ENCODE peak calls at places on chromosomes 11 and 22, in nine cellular contexts. One of them, this sample, is unnamed.

GRCh38 chr22:50701076-50701419 is 28.4 kb downstream of the SHANK3 start:
- DNase-seq in GM12878: no peak
- DNase-seq in tibial nerve: no peak
- DNase-seq in sigmoid colon: peak; percentile 62
- DNase-seq in H1: no peak
- DNase-seq in K562: no peak
- DNase-seq in suprapubic skin: peak; percentile 72
- DNase-seq in ovary: peak; percentile 9
- DNase-seq in stomach: no peak
- DNase-seq in this sample: no peak

GRCh38 chr22:50536231-50536630 is 6.4 kb upstream of the TYMP start:
- DNase-seq in H1: no peak
- DNase-seq in K562: no peak
- DNase-seq in tibial nerve: no peak
- DNase-seq in GM12878: no peak
- DNase-seq in ovary: no peak
- DNase-seq in sigmoid colon: no peak
- DNase-seq in stomach: no peak
- DNase-seq in suprapubic skin: no peak
- DNase-seq in this sample: no peak

GRCh38 chr11:23310276-23310675 is 450.0 kb upstream of the CCDC179 start:
- DNase-seq in K562: no peak
- DNase-seq in sigmoid colon: no peak
- DNase-seq in ovary: no peak
- DNase-seq in tibial nerve: no peak
- DNase-seq in stomach: no peak
- DNase-seq in suprapubic skin: no peak
- DNase-seq in H1: no peak
- DNase-seq in GM12878: no peak
- DNase-seq in this sample: no peak

GRCh38 chr11:10807629-10808552 is 835 bp downstream of the EIF4G2 start:
- DNase-seq in tibial nerve: peak; percentile 45
- DNase-seq in ovary: peak; percentile 66
- DNase-seq in H1: no peak
- DNase-seq in GM12878: no peak
- DNase-seq in sigmoid colon: peak; percentile 85
- DNase-seq in K562: peak; percentile 53
- DNase-seq in suprapubic skin: peak; percentile 85
- DNase-seq in stomach: peak; percentile 58
- DNase-seq in this sample: no peak

GRCh38 chr11:79390923-79391322 is 49.9 kb downstream of the TENM4 start:
- DNase-seq in tibial nerve: no peak
- DNase-seq in stomach: no peak
- DNase-seq in H1: no peak
- DNase-seq in sigmoid colon: no peak
- DNase-seq in GM12878: no peak
- DNase-seq in ovary: no peak
- DNase-seq in suprapubic skin: no peak
- DNase-seq in K562: no peak
- DNase-seq in this sample: no peak

GRCh38 chr11:117238221-117238620 is 5.8 kb downstream of the RNF214 start:
- DNase-seq in tibial nerve: no peak
- DNase-seq in GM12878: no peak
- DNase-seq in suprapubic skin: peak; percentile 0
- DNase-seq in ovary: no peak
- DNase-seq in K562: no peak
- DNase-seq in sigmoid colon: no peak
- DNase-seq in stomach: no peak
- DNase-seq in H1: no peak
- DNase-seq in this sample: no peak

GRCh38 chr11:74783241-74783871 is 34.7 kb downstream of the RNF169 start:
- DNase-seq in H1: no peak
- DNase-seq in ovary: no peak
- DNase-seq in K562: no peak
- DNase-seq in stomach: no peak
- DNase-seq in GM12878: peak; percentile 64
- DNase-seq in sigmoid colon: no peak
- DNase-seq in suprapubic skin: no peak
- DNase-seq in tibial nerve: peak; percentile 29
- DNase-seq in this sample: no peak

GRCh38 chr11:66546368-66546965 is at the start of gene ACTN3:
- DNase-seq in suprapubic skin: no peak
- DNase-seq in K562: no peak
- DNase-seq in stomach: no peak
- DNase-seq in H1: peak; percentile 59
- DNase-seq in tibial nerve: peak; percentile 41
- DNase-seq in GM12878: no peak
- DNase-seq in ovary: peak; percentile 46
- DNase-seq in sigmoid colon: peak; percentile 87
- DNase-seq in this sample: no peak

GRCh38 chr22:19811211-19811621 is 43.5 kb downstream of the GNB1L start:
- DNase-seq in GM12878: no peak
- DNase-seq in ovary: peak; percentile 29
- DNase-seq in stomach: no peak
- DNase-seq in suprapubic skin: peak; percentile 56
- DNase-seq in H1: no peak
- DNase-seq in tibial nerve: no peak
- DNase-seq in K562: no peak
- DNase-seq in sigmoid colon: peak; percentile 53
- DNase-seq in this sample: no peak

GRCh38 chr11:31412946-31413345 is 43.3 kb downstream of the DNAJC24 start:
- DNase-seq in GM12878: no peak
- DNase-seq in K562: no peak
- DNase-seq in tibial nerve: no peak
- DNase-seq in ovary: no peak
- DNase-seq in H1: no peak
- DNase-seq in suprapubic skin: no peak
- DNase-seq in sigmoid colon: no peak
- DNase-seq in stomach: no peak
- DNase-seq in this sample: no peak

GRCh38 chr11:119685073-119685746 is 43.8 kb downstream of the NECTIN1 start:
- DNase-seq in H1: no peak
- DNase-seq in tibial nerve: no peak
- DNase-seq in GM12878: no peak
- DNase-seq in ovary: no peak
- DNase-seq in sigmoid colon: no peak
- DNase-seq in stomach: no peak
- DNase-seq in K562: no peak
- DNase-seq in suprapubic skin: no peak
- DNase-seq in this sample: no peak

GRCh38 chr22:50599816-50600454 is 658 bp upstream of the MAPK8IP2 start:
- DNase-seq in sigmoid colon: peak; percentile 72
- DNase-seq in H1: no peak
- DNase-seq in ovary: peak; percentile 79
- DNase-seq in stomach: peak; percentile 59
- DNase-seq in tibial nerve: peak; percentile 33
- DNase-seq in GM12878: no peak
- DNase-seq in suprapubic skin: no peak
- DNase-seq in K562: peak; percentile 58
- DNase-seq in this sample: no peak

GRCh38 chr11:10540546-10540914 is 457 bp downstream of the RNF141 start:
- DNase-seq in K562: peak; percentile 63
- DNase-seq in GM12878: no peak
- DNase-seq in suprapubic skin: no peak
- DNase-seq in sigmoid colon: peak; percentile 75
- DNase-seq in ovary: no peak
- DNase-seq in tibial nerve: peak; percentile 25
- DNase-seq in stomach: peak; percentile 62
- DNase-seq in H1: no peak
- DNase-seq in this sample: no peak

GRCh38 chr11:129247129-129247528 is 55.0 kb upstream of the ARHGAP32 start:
- DNase-seq in H1: no peak
- DNase-seq in GM12878: no peak
- DNase-seq in K562: no peak
- DNase-seq in suprapubic skin: no peak
- DNase-seq in stomach: no peak
- DNase-seq in tibial nerve: no peak
- DNase-seq in ovary: no peak
- DNase-seq in sigmoid colon: no peak
- DNase-seq in this sample: no peak

GRCh38 chr11:60710482-60710881 is 11.1 kb downstream of the MS4A8 start:
- DNase-seq in sigmoid colon: no peak
- DNase-seq in suprapubic skin: no peak
- DNase-seq in tibial nerve: no peak
- DNase-seq in GM12878: no peak
- DNase-seq in stomach: no peak
- DNase-seq in K562: peak; percentile 6
- DNase-seq in ovary: no peak
- DNase-seq in H1: no peak
- DNase-seq in this sample: no peak

GRCh38 chr11:60711316-60711715 is 11.9 kb downstream of the MS4A8 start:
- DNase-seq in sigmoid colon: no peak
- DNase-seq in stomach: no peak
- DNase-seq in K562: no peak
- DNase-seq in tibial nerve: no peak
- DNase-seq in H1: no peak
- DNase-seq in ovary: no peak
- DNase-seq in GM12878: no peak
- DNase-seq in suprapubic skin: no peak
- DNase-seq in this sample: no peak

GRCh38 chr11:60703374-60703773 is 4.0 kb downstream of the MS4A8 start:
- DNase-seq in GM12878: no peak
- DNase-seq in K562: no peak
- DNase-seq in suprapubic skin: no peak
- DNase-seq in H1: no peak
- DNase-seq in sigmoid colon: no peak
- DNase-seq in tibial nerve: no peak
- DNase-seq in ovary: no peak
- DNase-seq in stomach: no peak
- DNase-seq in this sample: peak; percentile 12

GRCh38 chr11:60705895-60706294 is 6.5 kb downstream of the MS4A8 start:
- DNase-seq in stomach: no peak
- DNase-seq in ovary: no peak
- DNase-seq in sigmoid colon: no peak
- DNase-seq in tibial nerve: no peak
- DNase-seq in K562: no peak
- DNase-seq in H1: no peak
- DNase-seq in suprapubic skin: no peak
- DNase-seq in GM12878: no peak
- DNase-seq in this sample: peak; percentile 24

GRCh38 chr11:60706931-60707330 is 7.5 kb downstream of the MS4A8 start:
- DNase-seq in tibial nerve: no peak
- DNase-seq in stomach: no peak
- DNase-seq in sigmoid colon: no peak
- DNase-seq in K562: no peak
- DNase-seq in H1: no peak
- DNase-seq in GM12878: no peak
- DNase-seq in ovary: no peak
- DNase-seq in suprapubic skin: no peak
- DNase-seq in this sample: peak; percentile 91
- H3K4me3 ChIP-seq in tibial nerve: no peak overlapping the region
- H3K4me3 ChIP-seq in stomach: no peak overlapping the region
- H3K4me3 ChIP-seq in sigmoid colon: no peak overlapping the region
- H3K4me3 ChIP-seq in K562: no peak overlapping the region
- H3K4me3 ChIP-seq in H1: no peak overlapping the region
- H3K4me3 ChIP-seq in GM12878: no peak overlapping the region
- H3K4me3 ChIP-seq in ovary: no peak overlapping the region
- H3K4me3 ChIP-seq in suprapubic skin: no peak overlapping the region
- H3K4me3 ChIP-seq in this sample: no peak overlapping the region

GRCh38 chr22:22685586-22685985 is 41.2 kb downstream of the GGTLC2 start:
- DNase-seq in sigmoid colon: peak; percentile 37
- DNase-seq in GM12878: no peak
- DNase-seq in ovary: no peak
- DNase-seq in suprapubic skin: no peak
- DNase-seq in stomach: no peak
- DNase-seq in H1: no peak
- DNase-seq in tibial nerve: no peak
- DNase-seq in K562: no peak
- DNase-seq in this sample: no peak
- H3K27me3 ChIP-seq in sigmoid colon: no peaks in the 10 kb centered on the region
- H3K27me3 ChIP-seq in GM12878: no peaks in the 10 kb centered on the region
- H3K27me3 ChIP-seq in ovary: no peaks in the 10 kb centered on the region
- H3K27me3 ChIP-seq in suprapubic skin: peaks cover 3% of the 10 kb centered on the region
- H3K27me3 ChIP-seq in stomach: no peaks in the 10 kb centered on the region
- H3K27me3 ChIP-seq in H1: peaks cover 29% of the 10 kb centered on the region
- H3K27me3 ChIP-seq in tibial nerve: no peaks in the 10 kb centered on the region
- H3K27me3 ChIP-seq in K562: no peaks in the 10 kb centered on the region
- H3K27me3 ChIP-seq in this sample: no peaks in the 10 kb centered on the region

DNA sequence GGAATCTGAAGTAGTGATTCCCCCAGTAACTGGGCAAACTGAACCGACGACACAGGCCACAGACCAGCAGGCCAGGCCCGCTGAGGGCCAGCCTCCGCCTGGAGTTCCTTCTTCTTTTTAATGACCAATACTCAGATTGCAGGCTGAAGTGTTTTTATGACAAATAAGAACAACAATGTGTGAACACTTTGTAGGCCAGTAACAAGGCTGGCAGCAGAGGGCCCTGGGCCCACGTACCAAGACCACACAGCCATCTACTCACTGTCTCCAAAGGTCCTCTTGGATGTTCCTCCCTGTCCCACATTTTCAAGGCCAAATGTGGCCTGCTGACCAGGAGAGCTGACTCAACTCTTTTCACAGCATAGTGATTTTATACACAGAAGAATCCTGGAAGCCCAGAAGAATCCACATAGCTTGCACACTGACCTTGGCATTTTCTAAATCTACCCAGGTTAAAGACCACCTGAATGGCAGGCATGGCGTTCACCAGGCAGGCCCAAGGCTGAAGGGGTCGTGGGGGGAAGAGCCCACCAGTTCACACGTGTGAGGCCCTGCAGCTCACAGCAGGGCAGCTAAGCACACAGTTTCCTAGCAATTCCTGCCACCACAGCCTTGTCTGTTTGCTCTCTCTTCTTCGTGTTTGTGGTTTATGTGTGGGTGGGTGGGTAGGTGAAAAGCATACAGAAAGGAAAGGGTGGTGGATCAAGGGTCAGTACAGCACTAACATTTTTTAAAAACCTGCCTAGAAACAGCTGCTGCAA is 13.3 kb downstream of the SMCO4 start:
- DNase-seq in ovary: peak; percentile 28
- DNase-seq in sigmoid colon: no peak
- DNase-seq in stomach: no peak
- DNase-seq in K562: no peak
- DNase-seq in tibial nerve: no peak
- DNase-seq in suprapubic skin: no peak
- DNase-seq in H1: no peak
- DNase-seq in GM12878: no peak
- DNase-seq in this sample: no peak
- TF ChIP-seq EP300 in ovary: no peak
- TF ChIP-seq EP300 in sigmoid colon: no peak
- TF ChIP-seq EP300 in stomach: no peak
- TF ChIP-seq EP300 in K562: no peak
- TF ChIP-seq EP300 in tibial nerve: no peak
- TF ChIP-seq EP300 in suprapubic skin: no peak
- TF ChIP-seq EP300 in H1: no peak
- TF ChIP-seq EP300 in GM12878: peak; percentile 29
- TF ChIP-seq EP300 in this sample: no peak

DNA sequence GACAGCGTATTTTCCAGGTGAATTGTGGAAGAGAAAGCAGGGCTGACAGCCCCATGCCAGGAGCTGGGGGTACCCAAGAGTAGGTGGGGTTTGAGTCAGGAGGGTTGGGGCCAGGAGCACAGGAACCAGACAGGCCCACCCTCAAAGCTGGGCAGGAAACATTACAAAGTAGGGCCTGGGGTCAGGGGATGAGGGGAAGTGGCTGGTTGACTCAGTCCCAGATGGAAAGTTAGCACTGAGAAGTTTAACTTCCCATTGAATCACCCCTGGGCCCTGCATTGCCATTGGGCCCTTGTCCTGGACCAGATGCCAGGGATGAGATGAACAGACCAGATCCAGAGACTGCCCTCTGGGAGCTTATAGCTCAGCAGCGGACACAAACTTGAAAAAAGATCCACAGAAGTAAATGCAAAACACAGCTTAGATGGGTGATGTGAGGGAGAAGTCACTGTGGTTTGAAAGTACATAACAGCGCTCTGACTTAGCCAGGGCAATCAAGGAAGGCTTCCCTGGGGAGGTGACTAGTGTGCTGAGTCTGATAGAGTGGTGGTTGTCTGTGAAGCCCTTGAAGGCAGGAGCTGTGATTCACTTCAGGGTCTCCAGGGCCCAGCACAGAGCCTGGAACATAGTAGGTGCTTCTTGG is 2.2 kb downstream of the MAFF start:
- DNase-seq in K562: no peak
- DNase-seq in H1: no peak
- DNase-seq in ovary: no peak
- DNase-seq in stomach: no peak
- DNase-seq in GM12878: no peak
- DNase-seq in sigmoid colon: peak; percentile 62
- DNase-seq in suprapubic skin: no peak
- DNase-seq in tibial nerve: no peak
- DNase-seq in this sample: no peak
- H3K4me3 ChIP-seq in K562: no peak overlapping the region
- H3K4me3 ChIP-seq in H1: peak overlapping the region; percentile 66
- H3K4me3 ChIP-seq in ovary: peak overlapping the region; percentile 99
- H3K4me3 ChIP-seq in stomach: no peak overlapping the region
- H3K4me3 ChIP-seq in GM12878: peak overlapping the region; percentile 78
- H3K4me3 ChIP-seq in sigmoid colon: peak overlapping the region; percentile 87
- H3K4me3 ChIP-seq in suprapubic skin: peak overlapping the region; percentile 95
- H3K4me3 ChIP-seq in tibial nerve: no peak overlapping the region
- H3K4me3 ChIP-seq in this sample: peak overlapping the region; percentile 84